ENCODE peak calls at places on chromosome X, in seven cellular contexts. U, A, Z, E, H, W and X are unnamed samples.

GRCh38 chrX:49292400-49293362 is 10.8 kb upstream of the GAGE10 start:
- DNase-seq in A (no peak), W (no peak), H (no peak), U (no peak), Z (no peak), E (no peak), X (no peak)

GRCh38 chrX:37956223-37956622 is 50.1 kb upstream of the SYTL5 start:
- DNase-seq in E (no peak), W (no peak), H (no peak), A (no peak), U (no peak), Z (no peak), X (no peak)

GRCh38 chrX:71652405-71652804 is 14.9 kb upstream of the LOC101059915 start:
- DNase-seq in A (peak), E (peak), U (peak), H (peak), W (no peak), Z (no peak), X (peak)

GRCh38 chrX:46653482-46653881 is 79.9 kb downstream of the CHST7 start:
- DNase-seq in U (no peak), A (no peak), W (no peak), Z (no peak), E (peak), H (no peak), X (no peak)

GRCh38 chrX:116667346-116667745 is 204.6 kb upstream of the CT83 start:
- DNase-seq in A (no peak), H (no peak), E (no peak), Z (no peak), U (no peak), W (no peak), X (no peak)

GRCh38 chrX:154720067-154720466 is 30.8 kb downstream of the GAB3 start:
- DNase-seq in A (no peak), W (no peak), H (no peak), E (no peak), U (no peak), Z (no peak), X (no peak)

GRCh38 chrX:41441934-41442823 is 5.0 kb upstream of the NYX start:
- DNase-seq in E (peak), Z (peak), W (peak), H (peak), U (peak), A (peak), X (peak)

GRCh38 chrX:119573840-119574393 is 446 bp upstream of the UBE2A start:
- DNase-seq in E (peak), W (no peak), Z (peak), H (no peak), U (peak), A (peak), X (peak)

GRCh38 chrX:121562616-121563015 is 515.2 kb downstream of the GLUD2 start:
- DNase-seq in Z (no peak), U (no peak), E (no peak), H (no peak), A (no peak), W (no peak), X (no peak)

GRCh38 chrX:49915352-49916222 is 6.8 kb upstream of the CLCN5 start:
- DNase-seq in W (no peak), E (peak), U (peak), Z (peak), A (peak), H (peak), X (peak)

GRCh38 chrX:46140272-46140671 is 404.9 kb downstream of the ZNF674 start:
- DNase-seq in U (no peak), E (peak), H (no peak), W (no peak), Z (no peak), A (peak), X (peak)

GRCh38 chrX:71615954-71616353 is 2.4 kb downstream of the CXCR3 start:
- DNase-seq in A (no peak), H (no peak), E (no peak), W (no peak), Z (no peak), U (no peak), X (no peak)

GRCh38 chrX:135605906-135606305 is 85.4 kb downstream of the INTS6L start:
- DNase-seq in E (no peak), W (no peak), H (no peak), A (no peak), U (no peak), Z (no peak), X (no peak)

GRCh38 chrX:3348191-3348590 is 1.7 kb upstream of the MXRA5 start:
- DNase-seq in H (no peak), Z (no peak), W (no peak), E (no peak), U (no peak), A (no peak), X (no peak)

GRCh38 chrX:154779261-154779660 is 16.6 kb downstream of the DKC1 start:
- DNase-seq in U (no peak), W (no peak), E (peak), H (peak), Z (no peak), A (no peak), X (peak)

GRCh38 chrX:20442597-20442996 is 175.9 kb upstream of the RPS6KA3 start:
- DNase-seq in W (peak), H (peak), A (peak), E (peak), U (peak), Z (peak), X (peak)

GRCh38 chrX:18676470-18676869 is 4.6 kb upstream of the RS1 start:
- DNase-seq in W (no peak), A (no peak), H (no peak), E (peak), Z (no peak), U (no peak), X (peak)
- TF ChIP-seq CTCF in W (peak), A (no peak), H (peak), E (peak), Z (no peak), U (no peak), X (peak)

DNA sequence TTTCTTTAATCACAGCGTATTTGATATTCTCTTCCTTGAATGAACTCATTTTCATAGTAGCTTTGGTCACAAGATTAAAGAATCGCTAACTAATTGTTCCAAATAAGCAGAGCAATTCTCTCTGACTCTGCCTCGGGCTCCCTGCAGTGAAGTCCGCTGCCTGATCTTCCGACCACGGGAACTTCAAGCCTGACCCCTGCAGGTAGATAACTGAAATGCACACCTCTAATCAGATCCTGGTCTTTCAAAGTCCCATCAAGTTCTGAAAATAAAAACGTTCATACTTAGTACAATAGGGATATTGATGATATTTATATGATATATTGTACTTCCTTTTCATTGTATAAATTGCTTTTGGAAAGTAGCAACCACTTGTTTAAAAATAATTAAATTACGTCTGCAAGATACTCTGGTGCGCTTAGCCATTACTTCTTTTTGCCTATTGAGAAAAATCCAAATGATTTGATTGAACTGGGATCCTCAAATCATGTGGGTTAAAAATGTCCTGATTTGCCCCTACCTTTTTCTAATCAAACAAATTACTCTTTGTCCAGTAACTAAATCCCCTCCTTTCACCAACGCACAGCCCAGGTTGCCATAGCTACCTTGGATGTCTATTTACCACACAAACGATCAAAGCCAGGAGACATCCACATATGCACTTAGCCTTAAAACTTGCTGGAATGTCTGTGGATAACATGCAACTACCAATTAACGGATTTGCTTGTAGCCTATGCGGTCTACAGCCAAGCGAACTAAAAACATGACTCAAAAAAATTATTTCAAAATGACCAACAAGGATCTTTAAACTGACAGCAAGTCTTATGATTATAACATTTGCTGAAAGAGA is 4.2 kb downstream of the MID1 start:
- DNase-seq in W (peak), Z (no peak), U (peak), A (no peak), H (no peak), E (peak), X (peak)
- H3K4me3 ChIP-seq in W (no peak), Z (no peak), U (no peak), A (no peak), H (no peak), E (no peak), X (no peak)

GRCh38 chrX:104668550-104668949 is 102.6 kb downstream of the IL1RAPL2 start:
- DNase-seq in A (peak), E (peak), W (no peak), H (no peak), U (no peak), Z (no peak), X (peak)
- TF ChIP-seq CTCF in A (peak), E (no peak), W (peak), H (no peak), U (no peak), Z (no peak), X (peak)

GRCh38 chrX:21658152-21658737 is at the start of gene KLHL34:
- DNase-seq in H (no peak), Z (no peak), W (no peak), E (no peak), A (no peak), U (peak), X (no peak)
- H3K4me3 ChIP-seq in H (no peak), Z (no peak), W (peak), E (peak), A (no peak), U (peak), X (no peak)